ENCODE peak calls at places on chromosomes 2 and 18, in six cellular contexts. P is ovary, F is K562, D is HCT116, U is pancreas, L is brain microvascular endothelial cell. W is an unnamed sample.

GRCh38 chr2:98835831-98836385 is 100.1 kb downstream of the CRACDL start:
- DNase-seq in P (no peak), F (no peak), D (no peak), U (no peak), L (no peak), W (no peak)

GRCh38 chr18:61605376-61606067 is 272.3 kb downstream of the CDH20 start:
- DNase-seq in P (no peak), F (no peak), D (no peak), U (no peak), L (no peak), W (no peak)

GRCh38 chr2:29990112-29990511 is 68.7 kb upstream of the ALK start:
- DNase-seq in P (no peak), F (no peak), D (no peak), U (no peak), L (no peak), W (no peak)

GRCh38 chr2:200161458-200161857 is 145.0 kb upstream of the SPATS2L start:
- DNase-seq in P (no peak), F (no peak), D (no peak), U (no peak), L (no peak), W (no peak)

GRCh38 chr2:27262379-27263286 is at the start of gene SLC30A3:
- DNase-seq in P (peak), F (peak), D (peak), U (peak), L (no peak), W (peak)

GRCh38 chr2:121949271-121949670 is 193.8 kb downstream of the TSN start:
- DNase-seq in P (no peak), F (no peak), D (no peak), U (no peak), L (no peak), W (no peak)

GRCh38 chr2:71595549-71595948 is 142.2 kb downstream of the DYSF start:
- DNase-seq in P (no peak), F (no peak), D (no peak), U (no peak), L (no peak), W (no peak)

GRCh38 chr2:182372661-182373060 is 54.2 kb downstream of the PDE1A start:
- DNase-seq in P (no peak), F (no peak), D (peak), U (no peak), L (peak), W (no peak)

GRCh38 chr2:10721344-10722251 is at the start of gene ATP6V1C2:
- DNase-seq in P (no peak), F (peak), D (no peak), U (peak), L (no peak), W (no peak)

GRCh38 chr2:190506666-190507065 is 27.9 kb downstream of the NEMP2 start:
- DNase-seq in P (no peak), F (no peak), D (no peak), U (no peak), L (no peak), W (no peak)

GRCh38 chr18:74226666-74227065 is 65.1 kb downstream of the CYB5A start:
- DNase-seq in P (no peak), F (no peak), D (no peak), U (no peak), L (no peak), W (no peak)

GRCh38 chr2:200466703-200467418 is 43.0 kb downstream of the KCTD18 start:
- DNase-seq in P (peak), F (no peak), D (no peak), U (no peak), L (no peak), W (no peak)

GRCh38 chr18:26487437-26487836 is 60.9 kb downstream of the KCTD1 start:
- DNase-seq in P (no peak), F (no peak), D (no peak), U (no peak), L (no peak), W (no peak)

GRCh38 chr2:177531706-177532105 is 139.1 kb downstream of the AGPS start:
- DNase-seq in P (no peak), F (no peak), D (no peak), U (no peak), L (no peak), W (no peak)

GRCh38 chr2:183680573-183680972 is 556.3 kb downstream of the NUP35 start:
- DNase-seq in P (no peak), F (no peak), D (no peak), U (no peak), L (no peak), W (no peak)

GRCh38 chr2:233413529-233414272 is 59.4 kb downstream of the DGKD start:
- DNase-seq in P (no peak), F (no peak), D (peak), U (no peak), L (peak), W (no peak)

GRCh38 chr2:64017811-64018714 is 1.2 kb downstream of the VPS54 start:
- DNase-seq in P (no peak), F (no peak), D (no peak), U (no peak), L (no peak), W (peak)

GRCh38 chr2:159108178-159108893 is 139.9 kb downstream of the TANC1 start:
- DNase-seq in P (no peak), F (no peak), D (no peak), U (no peak), L (no peak), W (peak)

GRCh38 chr2:57542081-57542480 is 504.5 kb upstream of the VRK2 start:
- DNase-seq in P (no peak), F (no peak), D (no peak), U (no peak), L (no peak), W (no peak)

GRCh38 chr18:6683112-6683876 is 46.2 kb upstream of the ARHGAP28 start:
- DNase-seq in P (no peak), F (peak), D (no peak), U (no peak), L (no peak), W (no peak)

GRCh38 chr2:140695163-140695562 is 1435.7 kb downstream of the LRP1B start:
- DNase-seq in P (no peak), F (no peak), D (peak), U (no peak), L (peak), W (no peak)

GRCh38 chr18:69216390-69216789 is 184.3 kb upstream of the DOK6 start:
- DNase-seq in P (no peak), F (no peak), D (no peak), U (no peak), L (no peak), W (no peak)

GRCh38 chr2:215548714-215549113 is 112.8 kb upstream of the FN1 start:
- DNase-seq in P (no peak), F (no peak), D (no peak), U (no peak), L (peak), W (peak)

GRCh38 chr18:57816208-57816999 is 13.3 kb upstream of the ATP8B1 start:
- DNase-seq in P (no peak), F (no peak), D (no peak), U (no peak), L (no peak), W (no peak)

GRCh38 chr18:57814555-57814954 is 11.4 kb upstream of the ATP8B1 start:
- DNase-seq in P (no peak), F (no peak), D (no peak), U (no peak), L (no peak), W (no peak)

GRCh38 chr18:57819119-57819518 is 16.0 kb upstream of the ATP8B1 start:
- DNase-seq in P (no peak), F (no peak), D (no peak), U (no peak), L (no peak), W (no peak)

DNA sequence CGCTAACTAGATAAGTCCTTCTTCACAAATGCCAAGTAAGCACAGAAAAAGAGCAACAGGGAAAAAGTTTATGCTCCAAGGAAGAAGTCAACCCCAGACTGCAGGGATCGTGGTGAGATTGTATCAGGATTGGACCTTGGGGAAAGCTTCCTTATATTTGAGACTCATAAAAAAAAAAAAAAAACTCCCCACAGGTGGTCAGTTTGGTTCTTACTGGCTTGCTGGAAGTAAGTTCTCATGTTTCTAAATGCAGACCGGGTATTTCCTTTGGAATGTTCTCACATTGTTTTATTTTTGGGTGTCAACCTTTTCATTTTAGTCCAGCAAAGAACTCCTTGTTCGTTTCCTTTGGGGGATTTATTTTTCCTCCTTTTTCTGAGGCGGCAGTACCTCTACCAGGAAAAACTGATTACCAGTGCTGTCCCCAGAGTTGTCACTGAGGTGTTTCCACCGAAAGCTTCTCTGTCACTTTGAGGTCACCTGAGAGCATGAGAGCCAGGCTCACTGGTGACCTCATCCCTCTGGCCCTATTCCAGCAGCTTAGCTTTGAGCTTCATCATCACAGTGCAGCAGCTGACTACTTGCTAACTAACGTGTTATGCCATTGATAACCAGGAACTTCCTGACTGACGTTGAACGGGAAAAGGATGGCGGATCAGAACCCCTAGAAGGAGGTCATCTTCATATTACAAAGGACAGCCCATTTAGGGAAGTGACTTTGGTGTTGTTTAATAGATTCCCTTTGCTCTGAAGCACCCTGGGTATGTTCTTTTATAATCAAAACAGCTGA is 16.8 kb upstream of the ATP8B1 start:
- DNase-seq in P (no peak), F (peak), D (peak), U (peak), L (peak), W (peak)
- H3K4me3 ChIP-seq in P (no peak), F (no peak), D (no peak), U (no peak), L (no peak), W (no peak)

GRCh38 chr2:147273628-147274027 is 571.2 kb upstream of the ACVR2A start:
- DNase-seq in P (no peak), F (no peak), D (no peak), U (no peak), L (no peak), W (no peak)

GRCh38 chr2:147273106-147273505 is 571.7 kb upstream of the ACVR2A start:
- DNase-seq in P (no peak), F (no peak), D (no peak), U (no peak), L (no peak), W (peak)

DNA sequence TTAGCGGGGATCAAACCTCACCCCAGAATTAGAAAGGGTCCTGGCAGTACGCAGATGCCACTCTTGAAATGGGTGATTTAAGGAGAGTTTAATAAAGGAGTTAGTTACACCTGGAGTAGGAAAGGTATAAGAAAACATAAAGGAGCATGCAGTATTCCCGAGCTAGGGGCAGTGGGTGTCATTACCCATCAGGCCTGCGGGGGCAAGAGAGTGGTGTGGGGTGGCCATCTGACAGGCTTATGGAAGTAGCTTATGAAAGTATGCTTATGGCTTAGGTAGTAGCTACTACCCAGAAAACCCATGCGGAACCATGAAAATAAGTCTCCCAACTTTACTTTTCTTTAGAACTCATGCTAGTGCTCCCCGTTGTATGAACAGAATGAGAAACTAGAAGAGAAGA is 568.9 kb upstream of the ACVR2A start:
- DNase-seq in P (no peak), F (no peak), D (peak), U (no peak), L (peak), W (peak)
- TF ChIP-seq CTCF in P (no peak), F (no peak), D (peak), U (no peak), L (peak), W (peak)

DNA sequence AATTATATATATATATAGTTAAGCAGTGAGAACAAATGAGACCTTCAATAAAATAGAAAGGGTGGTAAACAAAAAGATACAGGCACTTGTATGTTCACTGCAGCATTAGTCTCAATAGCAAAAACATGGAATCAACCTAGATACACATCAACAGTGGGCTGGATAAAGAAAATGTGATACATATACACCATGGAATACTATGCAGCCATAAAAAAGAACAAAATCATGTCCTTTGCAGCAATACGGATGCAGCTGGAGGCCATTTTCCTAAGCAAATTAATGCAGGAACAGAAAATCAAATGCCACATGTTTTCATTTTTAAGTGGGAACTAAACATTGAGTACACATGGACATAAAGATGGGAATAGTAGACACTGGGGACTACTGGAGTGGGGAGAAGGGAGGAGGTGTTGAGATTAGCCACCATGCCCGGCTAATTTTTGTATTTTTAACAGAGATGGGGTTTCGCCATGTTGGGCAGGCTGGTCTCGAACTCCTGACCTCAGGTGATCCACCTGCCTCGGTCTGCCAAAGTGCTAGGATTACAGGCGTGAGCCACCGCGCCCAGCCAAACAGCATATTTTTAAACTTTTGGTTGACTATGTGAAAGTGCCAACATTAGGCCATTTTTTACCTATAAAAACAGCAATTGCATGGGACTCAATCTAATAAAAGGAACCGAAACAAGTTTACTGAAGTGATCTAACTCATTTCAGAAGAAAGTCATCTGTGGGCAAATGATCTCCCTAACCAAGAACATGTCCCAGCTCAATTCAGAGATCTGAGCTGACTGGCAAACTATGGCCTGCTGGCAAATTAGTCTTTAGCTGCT is 23.7 kb downstream of the ICA1L start:
- DNase-seq in P (no peak), F (no peak), D (no peak), U (no peak), L (no peak), W (no peak)
- H3K27ac ChIP-seq in P (no peak), F (no peak), D (no peak), U (no peak), L (no peak), W (no peak)

GRCh38 chr2:165793779-165794519 is at the start of gene GALNT3:
- DNase-seq in P (peak), F (no peak), D (peak), U (peak), L (no peak), W (peak)

GRCh38 chr2:165790461-165790860 is 3.6 kb downstream of the GALNT3 start:
- DNase-seq in P (no peak), F (no peak), D (no peak), U (no peak), L (no peak), W (no peak)

GRCh38 chr2:165793161-165793778 is 777 bp downstream of the GALNT3 start:
- DNase-seq in P (peak), F (no peak), D (peak), U (peak), L (peak), W (peak)

GRCh38 chr2:165794520-165794882 is 454 bp upstream of the GALNT3 start:
- DNase-seq in P (peak), F (no peak), D (peak), U (no peak), L (peak), W (peak)

GRCh38 chr2:165791811-165792454 is 2.1 kb downstream of the GALNT3 start:
- DNase-seq in P (no peak), F (no peak), D (no peak), U (no peak), L (peak), W (no peak)
- H3K4me3 ChIP-seq in P (no peak), F (no peak), D (no peak), U (peak), L (no peak), W (no peak)

GRCh38 chr18:52822160-52822559 is 482.2 kb downstream of the DCC start:
- DNase-seq in P (no peak), F (no peak), D (no peak), U (no peak), L (no peak), W (no peak)

GRCh38 chr18:52829876-52830390 is 489.9 kb downstream of the DCC start:
- DNase-seq in P (no peak), F (no peak), D (no peak), U (no peak), L (no peak), W (no peak)

DNA sequence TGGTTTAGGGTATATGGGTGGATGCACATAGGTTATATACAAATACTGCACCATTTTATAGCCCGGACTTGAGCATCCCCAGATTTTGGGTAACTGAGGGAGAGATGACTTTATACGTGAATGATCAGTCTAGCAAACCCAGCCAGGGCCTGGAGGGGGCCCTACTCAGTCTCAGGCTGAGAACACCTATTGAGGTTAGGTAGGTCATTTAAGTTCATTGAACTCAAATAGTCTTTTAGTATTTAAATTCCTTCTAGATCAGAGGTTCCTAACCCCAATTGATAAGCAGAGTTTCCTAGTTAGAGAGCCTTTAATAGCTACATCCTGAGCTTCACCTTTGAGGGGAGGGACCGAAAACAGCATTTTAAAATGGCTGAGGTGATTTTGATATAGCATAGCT is 487.0 kb downstream of the DCC start:
- DNase-seq in P (no peak), F (no peak), D (no peak), U (no peak), L (no peak), W (no peak)
- TF ChIP-seq CTCF in P (no peak), F (no peak), D (no peak), U (no peak), L (no peak), W (no peak)

GRCh38 chr2:53652131-53652530 is 115.5 kb upstream of the CHAC2 start:
- DNase-seq in P (no peak), F (no peak), D (no peak), U (no peak), L (no peak), W (no peak)
- H3K27ac ChIP-seq in P (no peak), F (no peak), D (no peak), U (no peak), L (no peak), W (no peak)

DNA sequence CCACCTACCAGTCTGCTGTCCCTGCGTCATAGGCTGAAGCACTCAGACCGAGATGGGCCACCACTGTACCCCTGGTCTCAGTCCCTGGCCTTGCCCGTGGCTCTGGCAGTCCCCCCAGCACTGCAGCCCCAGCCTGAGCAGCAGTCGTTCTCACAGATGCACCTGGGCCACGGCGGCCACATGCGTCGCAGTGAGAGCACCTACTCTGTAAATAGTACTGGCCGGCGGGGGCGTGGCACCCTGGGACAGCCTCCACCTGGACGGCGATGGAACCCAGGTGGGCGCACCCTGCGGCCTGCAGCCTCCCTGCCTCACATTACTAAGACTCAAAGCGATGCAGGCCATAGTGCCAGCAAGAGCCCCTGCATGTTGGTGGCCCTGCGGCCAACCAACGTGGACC is 198.8 kb downstream of the NAPG start:
- DNase-seq in P (no peak), F (no peak), D (no peak), U (peak), L (no peak), W (no peak)
- H3K4me3 ChIP-seq in P (no peak), F (no peak), D (no peak), U (no peak), L (no peak), W (no peak)

DNA sequence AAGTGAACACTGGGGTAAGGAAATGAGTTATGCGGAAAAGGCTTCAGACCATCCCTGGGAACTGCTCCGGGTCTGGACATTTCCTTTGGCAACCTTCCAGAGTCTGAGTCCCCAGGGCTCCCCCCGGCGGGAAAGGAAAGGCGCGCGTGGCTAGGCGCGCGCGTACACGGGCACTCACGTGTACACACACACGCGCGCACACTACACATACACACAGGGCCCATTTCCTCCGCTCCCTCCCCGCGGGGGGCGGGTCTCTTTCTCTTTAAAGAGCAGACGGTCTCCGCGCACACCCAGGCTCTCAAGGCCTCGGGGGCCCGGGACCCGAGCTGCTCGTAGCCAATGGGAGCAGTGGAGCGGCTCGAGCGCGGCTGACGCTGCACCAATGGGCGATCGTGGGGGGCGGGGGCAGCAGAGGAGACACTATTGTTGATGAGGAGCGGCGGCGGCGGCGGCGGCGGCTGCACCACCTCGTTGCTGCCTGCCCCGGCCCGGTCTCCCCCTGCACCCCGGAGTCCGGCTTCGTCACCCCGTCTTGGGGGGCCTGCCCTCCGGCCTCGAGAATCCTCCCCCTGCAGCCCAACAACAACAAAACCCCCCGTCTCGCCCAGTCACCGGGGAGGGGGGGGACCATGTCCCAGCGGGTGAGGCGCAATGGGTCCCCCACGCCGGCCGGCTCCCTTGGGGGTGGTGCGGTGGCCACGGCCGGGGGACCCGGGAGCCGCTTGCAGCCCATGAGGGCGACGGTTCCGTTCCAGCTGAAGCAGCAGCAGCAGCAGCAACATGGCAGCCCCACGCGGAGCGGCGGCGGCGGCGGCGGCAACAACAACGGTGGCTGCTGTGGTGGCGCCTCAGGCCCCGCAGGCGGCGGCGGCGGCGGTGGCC is at the start of gene FAM117B:
- DNase-seq in P (peak), F (peak), D (peak), U (peak), L (peak), W (peak)
- TF ChIP-seq CTCF in P (no peak), F (no peak), D (no peak), U (no peak), L (peak), W (peak)